ENCODE peak calls at places on chromosome 21, in eight cellular contexts. One of them, this sample, is unnamed.

GRCh38 chr21:16667395-16667794 is 845.4 kb upstream of the CXADR start:
- DNase-seq in A549: no peak
- DNase-seq in esophagus squamous epithelium: no peak
- DNase-seq in adrenal gland: no peak
- DNase-seq in left lung: no peak
- DNase-seq in uterus: no peak
- DNase-seq in colonic mucosa: no peak
- DNase-seq in mesenchymal stem cell: no peak
- DNase-seq in this sample: no peak

GRCh38 chr21:45865106-45865835 is 116.3 kb upstream of the COL6A1 start:
- DNase-seq in uterus: no peak
- DNase-seq in left lung: no peak
- DNase-seq in colonic mucosa: no peak
- DNase-seq in A549: no peak
- DNase-seq in esophagus squamous epithelium: no peak
- DNase-seq in adrenal gland: no peak
- DNase-seq in mesenchymal stem cell: peak; percentile 84
- DNase-seq in this sample: peak; percentile 36

GRCh38 chr21:29187939-29188338 is 57.5 kb downstream of the MAP3K7CL start:
- DNase-seq in esophagus squamous epithelium: no peak
- DNase-seq in left lung: no peak
- DNase-seq in A549: no peak
- DNase-seq in adrenal gland: peak; percentile 78
- DNase-seq in mesenchymal stem cell: peak; percentile 77
- DNase-seq in uterus: peak; percentile 49
- DNase-seq in colonic mucosa: no peak
- DNase-seq in this sample: no peak

GRCh38 chr21:28396421-28396820 is 596.3 kb downstream of the LTN1 start:
- DNase-seq in A549: no peak
- DNase-seq in left lung: no peak
- DNase-seq in colonic mucosa: no peak
- DNase-seq in esophagus squamous epithelium: no peak
- DNase-seq in mesenchymal stem cell: no peak
- DNase-seq in uterus: no peak
- DNase-seq in adrenal gland: no peak
- DNase-seq in this sample: no peak

GRCh38 chr21:31873275-31873695 is 465 bp downstream of the HUNK start:
- DNase-seq in A549: peak; percentile 8
- DNase-seq in left lung: no peak
- DNase-seq in uterus: no peak
- DNase-seq in adrenal gland: no peak
- DNase-seq in esophagus squamous epithelium: no peak
- DNase-seq in mesenchymal stem cell: no peak
- DNase-seq in colonic mucosa: peak; percentile 45
- DNase-seq in this sample: peak; percentile 61

GRCh38 chr21:31845151-31845550 is 27.7 kb upstream of the HUNK start:
- DNase-seq in mesenchymal stem cell: no peak
- DNase-seq in adrenal gland: no peak
- DNase-seq in uterus: no peak
- DNase-seq in left lung: no peak
- DNase-seq in esophagus squamous epithelium: no peak
- DNase-seq in A549: no peak
- DNase-seq in colonic mucosa: no peak
- DNase-seq in this sample: no peak

GRCh38 chr21:30579351-30579750 is 10.8 kb downstream of the KRTAP22-2 start:
- DNase-seq in A549: no peak
- DNase-seq in mesenchymal stem cell: no peak
- DNase-seq in esophagus squamous epithelium: no peak
- DNase-seq in left lung: no peak
- DNase-seq in uterus: no peak
- DNase-seq in adrenal gland: no peak
- DNase-seq in colonic mucosa: no peak
- DNase-seq in this sample: no peak

GRCh38 chr21:29133796-29134195 is 3.4 kb downstream of the MAP3K7CL start:
- DNase-seq in adrenal gland: no peak
- DNase-seq in left lung: no peak
- DNase-seq in colonic mucosa: no peak
- DNase-seq in uterus: no peak
- DNase-seq in mesenchymal stem cell: peak; percentile 33
- DNase-seq in esophagus squamous epithelium: no peak
- DNase-seq in A549: no peak
- DNase-seq in this sample: no peak

GRCh38 chr21:26845066-26845749 is at the start of gene ADAMTS1:
- DNase-seq in esophagus squamous epithelium: no peak
- DNase-seq in left lung: peak; percentile 84
- DNase-seq in A549: no peak
- DNase-seq in adrenal gland: peak; percentile 82
- DNase-seq in colonic mucosa: peak; percentile 78
- DNase-seq in uterus: peak; percentile 97
- DNase-seq in mesenchymal stem cell: peak; percentile 95
- DNase-seq in this sample: peak; percentile 93

GRCh38 chr21:28132713-28133112 is 860.0 kb downstream of the LTN1 start:
- DNase-seq in left lung: no peak
- DNase-seq in uterus: no peak
- DNase-seq in colonic mucosa: no peak
- DNase-seq in adrenal gland: no peak
- DNase-seq in esophagus squamous epithelium: no peak
- DNase-seq in A549: no peak
- DNase-seq in mesenchymal stem cell: no peak
- DNase-seq in this sample: no peak

GRCh38 chr21:45612096-45613019 is 31.2 kb upstream of the PCBP3 start:
- DNase-seq in esophagus squamous epithelium: no peak
- DNase-seq in mesenchymal stem cell: peak; percentile 45
- DNase-seq in adrenal gland: no peak
- DNase-seq in A549: peak; percentile 18
- DNase-seq in uterus: no peak
- DNase-seq in colonic mucosa: no peak
- DNase-seq in left lung: no peak
- DNase-seq in this sample: no peak

GRCh38 chr21:14382486-14382834 is 486 bp downstream of the HSPA13 start:
- DNase-seq in uterus: no peak
- DNase-seq in mesenchymal stem cell: no peak
- DNase-seq in esophagus squamous epithelium: no peak
- DNase-seq in left lung: no peak
- DNase-seq in adrenal gland: no peak
- DNase-seq in A549: no peak
- DNase-seq in colonic mucosa: peak; percentile 43
- DNase-seq in this sample: no peak

GRCh38 chr21:34528131-34528561 is 16.1 kb upstream of the KCNE1 start:
- DNase-seq in left lung: no peak
- DNase-seq in esophagus squamous epithelium: no peak
- DNase-seq in A549: no peak
- DNase-seq in uterus: no peak
- DNase-seq in mesenchymal stem cell: no peak
- DNase-seq in adrenal gland: no peak
- DNase-seq in colonic mucosa: no peak
- DNase-seq in this sample: no peak
- H3K4me3 ChIP-seq in left lung: no peak overlapping the region
- H3K4me3 ChIP-seq in esophagus squamous epithelium: no peak overlapping the region
- H3K4me3 ChIP-seq in A549: no peak overlapping the region
- H3K4me3 ChIP-seq in uterus: no peak overlapping the region
- H3K4me3 ChIP-seq in mesenchymal stem cell: no peak overlapping the region
- H3K4me3 ChIP-seq in adrenal gland: no peak overlapping the region
- H3K4me3 ChIP-seq in colonic mucosa: no peak overlapping the region
- H3K4me3 ChIP-seq in this sample: no peak overlapping the region

DNA sequence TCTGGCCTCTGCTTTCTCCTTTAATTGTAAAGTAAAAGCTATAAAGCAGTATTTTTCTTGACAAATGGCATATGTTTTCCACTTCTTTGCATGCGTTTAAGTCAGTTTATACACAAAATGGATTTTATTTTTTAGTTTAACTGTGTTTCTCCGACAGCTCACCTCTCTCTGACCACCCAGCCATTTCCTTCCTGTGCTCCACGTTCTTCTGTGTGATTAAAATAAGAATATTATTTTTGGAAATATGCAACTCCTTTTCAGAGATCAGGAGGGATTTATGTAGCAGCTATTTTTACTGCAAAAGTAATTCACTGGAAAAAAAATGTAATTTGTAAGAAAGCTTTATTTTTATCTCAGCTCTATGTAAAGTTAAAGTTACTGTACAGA is 18.0 kb downstream of the ETS2 start:
- DNase-seq in mesenchymal stem cell: no peak
- DNase-seq in A549: no peak
- DNase-seq in left lung: no peak
- DNase-seq in uterus: no peak
- DNase-seq in colonic mucosa: peak; percentile 6
- DNase-seq in adrenal gland: no peak
- DNase-seq in esophagus squamous epithelium: no peak
- DNase-seq in this sample: no peak
- H3K27ac ChIP-seq in mesenchymal stem cell: no peak overlapping the region
- H3K27ac ChIP-seq in A549: no peak overlapping the region
- H3K27ac ChIP-seq in left lung: peak overlapping the region; percentile 66
- H3K27ac ChIP-seq in uterus: no peak overlapping the region
- H3K27ac ChIP-seq in colonic mucosa: peak overlapping the region; percentile 51
- H3K27ac ChIP-seq in adrenal gland: no peak overlapping the region
- H3K27ac ChIP-seq in esophagus squamous epithelium: peak overlapping the region; percentile 11
- H3K27ac ChIP-seq in this sample: no peak overlapping the region

GRCh38 chr21:38486705-38487104 is 11.6 kb downstream of the ERG start:
- DNase-seq in mesenchymal stem cell: no peak
- DNase-seq in adrenal gland: no peak
- DNase-seq in uterus: no peak
- DNase-seq in colonic mucosa: no peak
- DNase-seq in left lung: no peak
- DNase-seq in esophagus squamous epithelium: no peak
- DNase-seq in A549: no peak
- DNase-seq in this sample: no peak

GRCh38 chr21:38489283-38489677 is 9.0 kb downstream of the ERG start:
- DNase-seq in adrenal gland: no peak
- DNase-seq in A549: no peak
- DNase-seq in esophagus squamous epithelium: no peak
- DNase-seq in left lung: no peak
- DNase-seq in colonic mucosa: no peak
- DNase-seq in uterus: no peak
- DNase-seq in mesenchymal stem cell: no peak
- DNase-seq in this sample: no peak

GRCh38 chr21:38489729-38490128 is 8.5 kb downstream of the ERG start:
- DNase-seq in uterus: no peak
- DNase-seq in colonic mucosa: no peak
- DNase-seq in adrenal gland: no peak
- DNase-seq in esophagus squamous epithelium: no peak
- DNase-seq in left lung: no peak
- DNase-seq in mesenchymal stem cell: no peak
- DNase-seq in A549: no peak
- DNase-seq in this sample: no peak

GRCh38 chr21:38488640-38489282 is 9.5 kb downstream of the ERG start:
- DNase-seq in adrenal gland: no peak
- DNase-seq in left lung: no peak
- DNase-seq in mesenchymal stem cell: no peak
- DNase-seq in esophagus squamous epithelium: no peak
- DNase-seq in uterus: no peak
- DNase-seq in colonic mucosa: no peak
- DNase-seq in A549: no peak
- DNase-seq in this sample: no peak

DNA sequence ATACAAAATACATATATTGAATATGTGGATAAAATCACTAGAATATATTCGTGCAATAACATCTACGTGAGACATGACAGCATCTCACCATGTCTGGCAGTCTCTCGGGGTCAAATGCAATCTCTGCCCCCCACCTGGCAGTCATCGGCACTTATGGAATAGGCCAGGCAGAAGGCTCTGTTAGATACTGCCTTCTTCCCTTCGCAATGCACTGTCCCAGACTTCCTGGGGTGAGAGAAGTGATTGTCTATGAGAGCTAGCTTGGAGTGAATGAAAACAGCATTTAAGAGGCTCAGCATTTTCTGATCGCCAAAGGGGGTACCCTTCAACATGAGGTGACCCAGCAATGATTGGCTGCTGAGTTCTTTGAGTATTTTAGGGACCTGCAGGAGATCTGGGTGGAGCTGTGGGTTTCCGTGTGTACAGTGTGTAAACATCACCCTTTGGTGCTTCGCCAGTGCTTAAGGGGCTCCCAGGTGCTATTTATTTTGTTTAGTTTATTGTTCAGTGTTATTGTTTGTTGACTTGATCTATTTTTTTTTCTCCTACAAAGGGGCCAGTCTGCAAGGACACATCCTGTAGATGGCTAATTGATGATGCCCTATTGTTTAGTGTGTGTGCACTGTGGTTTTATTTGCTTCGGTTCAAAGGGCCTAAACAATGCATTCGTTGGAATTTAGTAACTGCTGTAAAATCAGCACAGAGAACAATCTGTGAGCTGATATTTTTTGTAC is 10.2 kb downstream of the ERG start:
- DNase-seq in left lung: no peak
- DNase-seq in colonic mucosa: peak; percentile 51
- DNase-seq in A549: no peak
- DNase-seq in uterus: no peak
- DNase-seq in mesenchymal stem cell: no peak
- DNase-seq in esophagus squamous epithelium: no peak
- DNase-seq in adrenal gland: no peak
- DNase-seq in this sample: no peak
- H3K4me1 ChIP-seq in left lung: peaks cover 7% of the 10 kb centered on the region
- H3K4me1 ChIP-seq in colonic mucosa: peaks cover 13% of the 10 kb centered on the region
- H3K4me1 ChIP-seq in A549: peaks cover 3% of the 10 kb centered on the region
- H3K4me1 ChIP-seq in uterus: no peaks in the 10 kb centered on the region
- H3K4me1 ChIP-seq in mesenchymal stem cell: peaks cover 7% of the 10 kb centered on the region
- H3K4me1 ChIP-seq in esophagus squamous epithelium: peaks cover 5% of the 10 kb centered on the region
- H3K4me1 ChIP-seq in adrenal gland: no peaks in the 10 kb centered on the region
- H3K4me1 ChIP-seq in this sample: no peaks in the 10 kb centered on the region

GRCh38 chr21:33685613-33686197 is 43.4 kb downstream of the ITSN1 start:
- DNase-seq in left lung: no peak
- DNase-seq in uterus: no peak
- DNase-seq in esophagus squamous epithelium: no peak
- DNase-seq in adrenal gland: no peak
- DNase-seq in colonic mucosa: no peak
- DNase-seq in mesenchymal stem cell: peak; percentile 67
- DNase-seq in A549: no peak
- DNase-seq in this sample: no peak

GRCh38 chr21:33684923-33685560 is 42.7 kb downstream of the ITSN1 start:
- DNase-seq in uterus: no peak
- DNase-seq in colonic mucosa: no peak
- DNase-seq in esophagus squamous epithelium: no peak
- DNase-seq in left lung: no peak
- DNase-seq in mesenchymal stem cell: peak; percentile 44
- DNase-seq in adrenal gland: no peak
- DNase-seq in A549: no peak
- DNase-seq in this sample: no peak

GRCh38 chr21:33682992-33683627 is 40.8 kb downstream of the ITSN1 start:
- DNase-seq in colonic mucosa: no peak
- DNase-seq in uterus: no peak
- DNase-seq in A549: peak; percentile 3
- DNase-seq in adrenal gland: no peak
- DNase-seq in esophagus squamous epithelium: no peak
- DNase-seq in left lung: no peak
- DNase-seq in mesenchymal stem cell: peak; percentile 76
- DNase-seq in this sample: no peak

GRCh38 chr21:33686386-33686785 is 44.1 kb downstream of the ITSN1 start:
- DNase-seq in mesenchymal stem cell: no peak
- DNase-seq in left lung: no peak
- DNase-seq in adrenal gland: no peak
- DNase-seq in uterus: no peak
- DNase-seq in colonic mucosa: no peak
- DNase-seq in A549: no peak
- DNase-seq in esophagus squamous epithelium: no peak
- DNase-seq in this sample: no peak

DNA sequence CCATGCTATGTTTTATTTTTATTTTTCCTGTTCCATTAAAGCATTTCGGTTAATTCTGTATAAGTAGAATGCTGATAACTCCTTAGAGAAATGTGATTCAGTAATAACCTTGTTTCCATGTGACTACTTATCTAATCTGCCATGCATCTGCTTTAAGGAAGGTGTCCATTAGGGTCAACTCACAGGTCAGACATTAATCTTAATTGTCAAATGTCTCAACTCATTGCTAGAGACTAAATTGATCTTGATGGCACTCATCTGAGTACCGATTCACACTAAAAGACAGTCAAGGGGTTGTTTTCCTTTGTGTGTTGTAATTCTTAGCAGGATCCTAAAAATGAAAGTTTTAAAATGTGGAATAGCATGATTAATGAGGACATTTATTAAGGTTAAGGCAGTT is 41.8 kb downstream of the ITSN1 start:
- DNase-seq in uterus: no peak
- DNase-seq in colonic mucosa: no peak
- DNase-seq in esophagus squamous epithelium: no peak
- DNase-seq in mesenchymal stem cell: no peak
- DNase-seq in left lung: no peak
- DNase-seq in A549: no peak
- DNase-seq in adrenal gland: no peak
- DNase-seq in this sample: no peak
- H3K4me3 ChIP-seq in uterus: no peak overlapping the region
- H3K4me3 ChIP-seq in colonic mucosa: no peak overlapping the region
- H3K4me3 ChIP-seq in esophagus squamous epithelium: no peak overlapping the region
- H3K4me3 ChIP-seq in mesenchymal stem cell: no peak overlapping the region
- H3K4me3 ChIP-seq in left lung: no peak overlapping the region
- H3K4me3 ChIP-seq in A549: no peak overlapping the region
- H3K4me3 ChIP-seq in adrenal gland: no peak overlapping the region
- H3K4me3 ChIP-seq in this sample: no peak overlapping the region